ENCODE peak calls at places on chromosome 1, in four cellular contexts. M is GM12878, L is K562, S is HL-60. R is an unnamed sample.

GRCh38 chr1:236124965-236125364 is 17.4 kb upstream of the GPR137B start:
- DNase-seq in L (no peak), M (no peak), S (no peak), R (no peak)

GRCh38 chr1:54806931-54807611 is 5.9 kb upstream of the TTC22 start:
- DNase-seq in L (no peak), S (no peak), M (no peak), R (no peak)

GRCh38 chr1:56551691-56552090 is 27.7 kb downstream of the PLPP3 start:
- DNase-seq in L (no peak), S (no peak), M (no peak), R (no peak)

GRCh38 chr1:209048961-209049669 is 534.4 kb upstream of the CAMK1G start:
- DNase-seq in S (no peak), L (no peak), M (no peak), R (no peak)

GRCh38 chr1:213724640-213725536 is 262.9 kb upstream of the PROX1 start:
- DNase-seq in S (no peak), M (no peak), L (no peak), R (no peak)

GRCh38 chr1:230210979-230211336 is 143.9 kb downstream of the GALNT2 start:
- DNase-seq in L (no peak), M (no peak), S (no peak), R (no peak)

GRCh38 chr1:62438163-62438562 is 1.3 kb downstream of the USP1 start:
- DNase-seq in M (no peak), S (no peak), L (no peak), R (no peak)

GRCh38 chr1:85584264-85584781 is 3.8 kb downstream of the CCN1 start:
- DNase-seq in S (no peak), M (no peak), L (no peak), R (no peak)

GRCh38 chr1:204251926-204252689 is 38.3 kb upstream of the GOLT1A start:
- DNase-seq in S (no peak), L (no peak), M (no peak), R (no peak)

GRCh38 chr1:18320051-18320450 is 160.7 kb upstream of the KLHDC7A start:
- DNase-seq in L (no peak), M (no peak), S (no peak), R (no peak)

GRCh38 chr1:203038891-203039608 is 12.8 kb downstream of the PPFIA4 start:
- DNase-seq in S (no peak), L (peak; percentile 82), M (no peak), R (peak; percentile 62)

GRCh38 chr1:54312874-54313316 is 93.3 kb downstream of the SSBP3 start:
- DNase-seq in M (no peak), S (no peak), L (no peak), R (no peak)

GRCh38 chr1:1832820-1833219 is 54.5 kb upstream of the NADK start:
- DNase-seq in L (no peak), S (no peak), M (no peak), R (no peak)

GRCh38 chr1:98119793-98120192 is 199.0 kb upstream of the DPYD start:
- DNase-seq in L (no peak), S (no peak), M (no peak), R (no peak)

GRCh38 chr1:37922767-37923550 is 23.9 kb downstream of the INPP5B start:
- DNase-seq in S (peak; percentile 93), M (peak; percentile 89), L (peak; percentile 76), R (no peak)

GRCh38 chr1:38917337-38917736 is 24.3 kb downstream of the RHBDL2 start:
- DNase-seq in M (no peak), L (no peak), S (no peak), R (no peak)

GRCh38 chr1:92838519-92838918 is 6.7 kb downstream of the RPL5 start:
- DNase-seq in M (no peak), S (no peak), L (no peak), R (no peak)

GRCh38 chr1:147509786-147510360 is 31.4 kb upstream of the BCL9 start:
- DNase-seq in M (no peak), S (no peak), L (no peak), R (no peak)
- TF ChIP-seq SPI1 in M (no peak), S (no peak), L (no peak), R (no peak)

GRCh38 chr1:22317231-22317919 is 134.3 kb upstream of the ZBTB40 start:
- DNase-seq in L (peak; percentile 88), M (no peak), S (no peak), R (peak; percentile 56)
- TF ChIP-seq SPI1 in L (no peak), M (no peak), S (no peak), R (no peak)

GRCh38 chr1:43147625-43148319 is 24.3 kb downstream of the EBNA1BP2 start:
- DNase-seq in S (no peak), L (peak; percentile 60), M (no peak), R (peak; percentile 37)
- TF ChIP-seq SPI1 in S (no peak), L (no peak), M (no peak), R (no peak)

GRCh38 chr1:206890125-206890637 is 7.1 kb upstream of the IL24 start:
- DNase-seq in S (no peak), M (no peak), L (no peak), R (no peak)
- TF ChIP-seq SPI1 in S (no peak), M (no peak), L (no peak), R (no peak)

DNA sequence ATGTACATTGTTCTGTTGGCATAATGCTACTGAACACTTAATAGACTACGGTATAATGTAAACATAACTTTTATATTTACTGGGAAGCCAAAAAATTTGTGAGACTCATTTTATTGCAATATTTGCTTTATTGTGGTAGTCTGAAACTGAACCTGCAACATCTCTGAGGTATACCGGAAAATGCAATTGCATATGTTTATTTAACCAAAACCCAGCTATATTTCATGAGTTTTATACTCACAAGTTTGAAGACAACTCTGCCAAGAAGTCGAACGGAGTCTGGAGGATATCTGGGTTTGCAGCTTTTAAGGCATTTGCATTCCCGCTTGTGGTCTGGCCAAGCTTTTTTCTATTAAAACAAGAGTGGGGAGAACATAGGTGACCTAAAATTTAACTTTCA is 172.0 kb downstream of the SMYD3 start:
- DNase-seq in L (no peak), M (no peak), S (no peak), R (no peak)
- TF ChIP-seq SPI1 in L (no peak), M (no peak), S (no peak), R (no peak)

GRCh38 chr1:68615303-68615702 is 118.4 kb upstream of the DEPDC1 start:
- DNase-seq in M (no peak), S (no peak), L (no peak), R (no peak)

GRCh38 chr1:68625636-68626035 is 128.8 kb upstream of the DEPDC1 start:
- DNase-seq in M (no peak), L (no peak), S (no peak), R (no peak)

GRCh38 chr1:68624233-68624632 is 127.4 kb upstream of the DEPDC1 start:
- DNase-seq in M (no peak), L (no peak), S (no peak), R (no peak)

GRCh38 chr1:68623700-68624099 is 126.8 kb upstream of the DEPDC1 start:
- DNase-seq in L (no peak), M (no peak), S (no peak), R (no peak)

DNA sequence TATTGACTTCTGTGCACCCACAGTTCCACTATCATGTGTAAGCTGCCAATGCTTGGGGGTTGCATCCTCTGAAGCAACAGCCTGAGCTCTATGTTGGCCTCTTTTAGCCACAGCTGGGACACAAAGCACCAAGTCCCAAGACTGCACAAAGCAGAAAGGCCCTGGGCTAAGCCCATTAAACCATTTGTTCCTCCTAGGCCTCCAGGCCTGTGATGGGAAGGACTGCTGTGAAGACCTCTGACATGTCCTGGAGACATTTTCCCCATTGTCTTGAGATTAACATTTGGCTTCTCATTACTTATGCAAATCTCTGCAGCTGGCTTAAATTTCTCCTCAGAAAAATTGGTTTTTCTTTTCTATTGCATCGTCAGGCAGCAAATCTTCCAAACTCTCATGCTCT is 123.7 kb upstream of the DEPDC1 start:
- DNase-seq in S (no peak), M (no peak), L (no peak), R (no peak)
- TF ChIP-seq SPI1 in S (no peak), M (no peak), L (no peak), R (no peak)